ENCODE peak calls at places on chromosomes 16 and 17, in ten cellular contexts. C is effector CD8-positive, alpha-beta T cell; Q is COR-L47; E is Peyer's patch; X is GM18507; J is endodermal cell; Y is stimulated activated CD8-positive, alpha-beta memory T cell treated with anti-CD3 and anti-CD28 coated beads, Interleukin-2, amount 100 ng/mL, for 1 hour; Z is NCI-H345; D is A549; L is AG08395. P is an unnamed sample.

GRCh38 chr17:32894245-32894644 is 17.3 kb upstream of the MYO1D start:
- DNase-seq in C (no peak), Q (no peak), E (no peak), X (no peak), J (no peak), Y (no peak), Z (no peak), D (no peak), L (no peak), P (no peak)

GRCh38 chr16:76970745-76971099 is 220.3 kb upstream of the MON1B start:
- DNase-seq in C (no peak), Q (peak; percentile 14), E (no peak), X (no peak), J (no peak), Y (no peak), Z (no peak), D (no peak), L (no peak), P (no peak)

GRCh38 chr17:28467456-28468025 is 5.9 kb upstream of the SLC13A2 start:
- DNase-seq in C (no peak), Q (no peak), E (no peak), X (no peak), J (no peak), Y (no peak), Z (no peak), D (no peak), L (peak; percentile 59), P (no peak)

GRCh38 chr16:80614908-80615696 is 74.3 kb downstream of the DYNLRB2 start:
- DNase-seq in C (no peak), Q (no peak), E (no peak), X (no peak), J (peak; percentile 35), Y (no peak), Z (no peak), D (peak; percentile 53), L (peak; percentile 39), P (no peak)

GRCh38 chr17:37643829-37644228 is 583 bp upstream of the DDX52 start:
- DNase-seq in C (no peak), Q (no peak), E (no peak), X (no peak), J (no peak), Y (no peak), Z (no peak), D (peak; percentile 43), L (no peak), P (no peak)

GRCh38 chr17:9090641-9091096 is 69.4 kb downstream of the NTN1 start:
- DNase-seq in C (no peak), Q (no peak), E (no peak), X (no peak), J (peak; percentile 36), Y (no peak), Z (no peak), D (no peak), L (no peak), P (no peak)

GRCh38 chr17:33038740-33039139 is 47.1 kb downstream of the SPACA3 start:
- DNase-seq in C (no peak), Q (no peak), E (peak; percentile 49), X (no peak), J (peak; percentile 96), Y (no peak), Z (peak; percentile 29), D (peak; percentile 57), L (peak; percentile 55), P (peak; percentile 40)

GRCh38 chr16:53094013-53094630 is 39.3 kb downstream of the CHD9 start:
- DNase-seq in C (no peak), Q (peak; percentile 93), E (peak; percentile 90), X (no peak), J (no peak), Y (no peak), Z (peak; percentile 77), D (peak; percentile 41), L (no peak), P (peak; percentile 13)

GRCh38 chr16:15765880-15766279 is 90.9 kb downstream of the MYH11 start:
- DNase-seq in C (no peak), Q (peak; percentile 23), E (peak; percentile 52), X (peak; percentile 67), J (peak; percentile 76), Y (no peak), Z (peak; percentile 61), D (peak; percentile 69), L (peak; percentile 70), P (peak; percentile 76)

GRCh38 chr17:60422162-60422665 is at the start of gene CHCT1:
- DNase-seq in C (no peak), Q (no peak), E (no peak), X (no peak), J (no peak), Y (no peak), Z (no peak), D (no peak), L (no peak), P (no peak)

GRCh38 chr17:71790791-71791190 is 330.0 kb upstream of the SOX9 start:
- DNase-seq in C (no peak), Q (no peak), E (no peak), X (no peak), J (no peak), Y (no peak), Z (no peak), D (peak; percentile 13), L (peak; percentile 41), P (no peak)

GRCh38 chr16:69867796-69868565 is 83.2 kb upstream of the CLEC18A start:
- DNase-seq in C (no peak), Q (no peak), E (no peak), X (no peak), J (no peak), Y (no peak), Z (no peak), D (no peak), L (peak; percentile 26), P (peak; percentile 9)

GRCh38 chr16:75288596-75289120 is 37.2 kb upstream of the BCAR1 start:
- DNase-seq in C (peak; percentile 44), Q (no peak), E (peak; percentile 57), X (no peak), J (no peak), Y (peak; percentile 15), Z (no peak), D (no peak), L (no peak), P (no peak)

GRCh38 chr16:68251812-68252211 is 6.6 kb downstream of the PLA2G15 start:
- DNase-seq in C (no peak), Q (no peak), E (no peak), X (no peak), J (no peak), Y (no peak), Z (no peak), D (no peak), L (no peak), P (no peak)

GRCh38 chr16:7303677-7304200 is 28.9 kb upstream of the RBFOX1 start:
- DNase-seq in C (no peak), Q (no peak), E (no peak), X (no peak), J (peak; percentile 63), Y (no peak), Z (no peak), D (no peak), L (no peak), P (peak; percentile 61)

GRCh38 chr16:81740163-81740562 is 38.9 kb upstream of the PLCG2 start:
- DNase-seq in C (no peak), Q (no peak), E (peak; percentile 75), X (no peak), J (peak; percentile 85), Y (no peak), Z (no peak), D (no peak), L (no peak), P (peak; percentile 20)

GRCh38 chr16:2299121-2299914 is 31.4 kb upstream of the RNPS1 start:
- DNase-seq in C (no peak), Q (no peak), E (no peak), X (no peak), J (no peak), Y (no peak), Z (no peak), D (no peak), L (no peak), P (no peak)

GRCh38 chr17:6306820-6307219 is 128.1 kb downstream of the AIPL1 start:
- DNase-seq in C (no peak), Q (peak; percentile 9), E (no peak), X (no peak), J (no peak), Y (no peak), Z (no peak), D (no peak), L (no peak), P (no peak)

GRCh38 chr17:32471652-32472051 is 15.1 kb upstream of the CDK5R1 start:
- DNase-seq in C (no peak), Q (no peak), E (no peak), X (no peak), J (peak; percentile 26), Y (no peak), Z (no peak), D (no peak), L (no peak), P (no peak)

GRCh38 chr17:7552621-7553051 is 3.8 kb downstream of the TNFSF12 start:
- DNase-seq in C (no peak), Q (no peak), E (peak; percentile 75), X (peak; percentile 57), J (no peak), Y (no peak), Z (no peak), D (no peak), L (no peak), P (no peak)

GRCh38 chr16:31367875-31368274 is 12.9 kb downstream of the ITGAX start:
- DNase-seq in C (no peak), Q (no peak), E (no peak), X (no peak), J (no peak), Y (no peak), Z (no peak), D (no peak), L (no peak), P (no peak)

GRCh38 chr17:34386343-34386924 is 23.4 kb upstream of the CCL1 start:
- DNase-seq in C (no peak), Q (no peak), E (no peak), X (no peak), J (peak; percentile 35), Y (no peak), Z (no peak), D (no peak), L (no peak), P (no peak)

GRCh38 chr17:75645501-75645888 is 12.3 kb downstream of the SMIM5 start:
- DNase-seq in C (no peak), Q (peak; percentile 79), E (peak; percentile 83), X (no peak), J (peak; percentile 79), Y (no peak), Z (peak; percentile 87), D (peak; percentile 87), L (no peak), P (no peak)

GRCh38 chr16:19093631-19094541 is 19.9 kb upstream of the ITPRIPL2 start:
- DNase-seq in C (no peak), Q (no peak), E (peak; percentile 19), X (no peak), J (peak; percentile 44), Y (no peak), Z (peak; percentile 64), D (no peak), L (no peak), P (no peak)

GRCh38 chr17:40433551-40434384 is 9.5 kb upstream of the IGFBP4 start:
- DNase-seq in C (no peak), Q (no peak), E (peak; percentile 47), X (no peak), J (peak; percentile 93), Y (no peak), Z (no peak), D (peak; percentile 66), L (no peak), P (peak; percentile 40)

GRCh38 chr16:84947022-84947421 is 64.3 kb downstream of the ZDHHC7 start:
- DNase-seq in C (no peak), Q (no peak), E (no peak), X (no peak), J (no peak), Y (no peak), Z (no peak), D (no peak), L (no peak), P (no peak)

P was measured in SJCRH30.